ENCODE peak calls at places on chromosome 4, in seven cellular contexts. One of them, this sample, is unnamed.

GRCh38 chr4:82951196-82951595 is 50.7 kb downstream of the THAP9 start:
- DNase-seq in right atrium auricular region: no peak
- DNase-seq in heart left ventricle: no peak
- DNase-seq in CD4-positive, CD25-positive, alpha-beta regulatory T cell: no peak
- DNase-seq in neural progenitor cell: no peak
- DNase-seq in H9: no peak
- DNase-seq in A549: no peak
- DNase-seq in this sample: peak; percentile 9

GRCh38 chr4:182548156-182548555 is 305.0 kb downstream of the TENM3 start:
- DNase-seq in right atrium auricular region: no peak
- DNase-seq in heart left ventricle: no peak
- DNase-seq in CD4-positive, CD25-positive, alpha-beta regulatory T cell: no peak
- DNase-seq in neural progenitor cell: no peak
- DNase-seq in H9: no peak
- DNase-seq in A549: no peak
- DNase-seq in this sample: no peak

GRCh38 chr4:107519057-107519456 is 201.0 kb downstream of the PAPSS1 start:
- DNase-seq in right atrium auricular region: no peak
- DNase-seq in heart left ventricle: no peak
- DNase-seq in CD4-positive, CD25-positive, alpha-beta regulatory T cell: no peak
- DNase-seq in neural progenitor cell: peak; percentile 47
- DNase-seq in H9: no peak
- DNase-seq in A549: no peak
- DNase-seq in this sample: peak; percentile 8

GRCh38 chr4:186765673-186766546 is 42.3 kb upstream of the FAT1 start:
- DNase-seq in right atrium auricular region: no peak
- DNase-seq in heart left ventricle: no peak
- DNase-seq in CD4-positive, CD25-positive, alpha-beta regulatory T cell: no peak
- DNase-seq in neural progenitor cell: peak; percentile 16
- DNase-seq in H9: no peak
- DNase-seq in A549: no peak
- DNase-seq in this sample: peak; percentile 62

GRCh38 chr4:67682266-67682665 is 18.7 kb downstream of the UBA6 start:
- DNase-seq in right atrium auricular region: no peak
- DNase-seq in heart left ventricle: no peak
- DNase-seq in CD4-positive, CD25-positive, alpha-beta regulatory T cell: no peak
- DNase-seq in neural progenitor cell: no peak
- DNase-seq in H9: no peak
- DNase-seq in A549: no peak
- DNase-seq in this sample: peak; percentile 50

GRCh38 chr4:57492479-57492878 is 382.3 kb upstream of the IGFBP7 start:
- DNase-seq in right atrium auricular region: no peak
- DNase-seq in heart left ventricle: peak; percentile 45
- DNase-seq in CD4-positive, CD25-positive, alpha-beta regulatory T cell: no peak
- DNase-seq in neural progenitor cell: no peak
- DNase-seq in H9: no peak
- DNase-seq in A549: no peak
- DNase-seq in this sample: no peak

GRCh38 chr4:111630705-111631104 is 514.5 kb upstream of the FAM241A start:
- DNase-seq in right atrium auricular region: no peak
- DNase-seq in heart left ventricle: no peak
- DNase-seq in CD4-positive, CD25-positive, alpha-beta regulatory T cell: no peak
- DNase-seq in neural progenitor cell: peak; percentile 43
- DNase-seq in H9: no peak
- DNase-seq in A549: no peak
- DNase-seq in this sample: no peak

GRCh38 chr4:85725727-85726170 is 250.8 kb downstream of the ARHGAP24 start:
- DNase-seq in right atrium auricular region: peak; percentile 84
- DNase-seq in heart left ventricle: peak; percentile 79
- DNase-seq in CD4-positive, CD25-positive, alpha-beta regulatory T cell: no peak
- DNase-seq in neural progenitor cell: no peak
- DNase-seq in H9: no peak
- DNase-seq in A549: no peak
- DNase-seq in this sample: no peak

GRCh38 chr4:184450045-184450444 is 24.3 kb downstream of the IRF2 start:
- DNase-seq in right atrium auricular region: no peak
- DNase-seq in heart left ventricle: no peak
- DNase-seq in CD4-positive, CD25-positive, alpha-beta regulatory T cell: no peak
- DNase-seq in neural progenitor cell: no peak
- DNase-seq in H9: no peak
- DNase-seq in A549: no peak
- DNase-seq in this sample: peak; percentile 39

DNA sequence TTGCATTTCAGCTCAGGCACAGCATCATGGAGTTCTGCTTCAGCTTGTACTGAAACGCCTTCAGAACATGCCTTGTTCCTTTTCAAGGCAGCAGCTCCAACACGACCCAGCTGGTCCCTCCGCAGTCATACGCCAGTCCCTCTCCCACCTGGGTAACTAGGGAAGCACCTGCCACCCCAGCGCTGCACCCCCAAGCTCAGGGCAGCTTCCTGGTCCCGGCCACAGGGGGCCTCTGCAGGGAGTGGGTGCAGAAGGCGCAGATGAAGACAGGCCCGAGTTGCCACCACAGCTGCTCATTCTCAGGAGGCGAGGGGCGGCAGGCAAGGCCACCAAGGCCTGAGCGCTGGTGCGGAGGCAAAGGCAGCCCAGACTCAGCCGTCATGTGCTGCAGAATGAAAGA is 21.8 kb downstream of the WDR1 start:
- DNase-seq in right atrium auricular region: no peak
- DNase-seq in heart left ventricle: no peak
- DNase-seq in CD4-positive, CD25-positive, alpha-beta regulatory T cell: no peak
- DNase-seq in neural progenitor cell: no peak
- DNase-seq in H9: no peak
- DNase-seq in A549: no peak
- DNase-seq in this sample: no peak
- H3K4me1 ChIP-seq in right atrium auricular region: no peaks in the 10 kb centered on the region
- H3K4me1 ChIP-seq in heart left ventricle: peaks cover 92% of the 10 kb centered on the region
- H3K4me1 ChIP-seq in CD4-positive, CD25-positive, alpha-beta regulatory T cell: peaks cover 85% of the 10 kb centered on the region
- H3K4me1 ChIP-seq in neural progenitor cell: peaks cover 18% of the 10 kb centered on the region
- H3K4me1 ChIP-seq in H9: no peaks in the 10 kb centered on the region
- H3K4me1 ChIP-seq in A549: peaks cover 26% of the 10 kb centered on the region
- H3K4me1 ChIP-seq in this sample: peaks cover 72% of the 10 kb centered on the region

GRCh38 chr4:152619556-152619955 is 60.2 kb downstream of the TMEM154 start:
- DNase-seq in right atrium auricular region: no peak
- DNase-seq in heart left ventricle: no peak
- DNase-seq in CD4-positive, CD25-positive, alpha-beta regulatory T cell: no peak
- DNase-seq in neural progenitor cell: no peak
- DNase-seq in H9: no peak
- DNase-seq in A549: no peak
- DNase-seq in this sample: no peak

GRCh38 chr4:152616804-152617203 is 63.0 kb downstream of the TMEM154 start:
- DNase-seq in right atrium auricular region: no peak
- DNase-seq in heart left ventricle: no peak
- DNase-seq in CD4-positive, CD25-positive, alpha-beta regulatory T cell: no peak
- DNase-seq in neural progenitor cell: no peak
- DNase-seq in H9: no peak
- DNase-seq in A549: no peak
- DNase-seq in this sample: no peak

GRCh38 chr4:152620915-152621314 is 58.9 kb downstream of the TMEM154 start:
- DNase-seq in right atrium auricular region: no peak
- DNase-seq in heart left ventricle: no peak
- DNase-seq in CD4-positive, CD25-positive, alpha-beta regulatory T cell: no peak
- DNase-seq in neural progenitor cell: no peak
- DNase-seq in H9: no peak
- DNase-seq in A549: no peak
- DNase-seq in this sample: peak; percentile 27

GRCh38 chr4:152618971-152619370 is 60.8 kb downstream of the TMEM154 start:
- DNase-seq in right atrium auricular region: no peak
- DNase-seq in heart left ventricle: no peak
- DNase-seq in CD4-positive, CD25-positive, alpha-beta regulatory T cell: no peak
- DNase-seq in neural progenitor cell: no peak
- DNase-seq in H9: no peak
- DNase-seq in A549: no peak
- DNase-seq in this sample: peak; percentile 83

GRCh38 chr4:152620218-152620617 is 59.6 kb downstream of the TMEM154 start:
- DNase-seq in right atrium auricular region: no peak
- DNase-seq in heart left ventricle: no peak
- DNase-seq in CD4-positive, CD25-positive, alpha-beta regulatory T cell: no peak
- DNase-seq in neural progenitor cell: no peak
- DNase-seq in H9: no peak
- DNase-seq in A549: no peak
- DNase-seq in this sample: no peak
- H3K4me1 ChIP-seq in right atrium auricular region: no peaks in the 10 kb centered on the region
- H3K4me1 ChIP-seq in heart left ventricle: no peaks in the 10 kb centered on the region
- H3K4me1 ChIP-seq in CD4-positive, CD25-positive, alpha-beta regulatory T cell: no peaks in the 10 kb centered on the region
- H3K4me1 ChIP-seq in neural progenitor cell: no peaks in the 10 kb centered on the region
- H3K4me1 ChIP-seq in H9: no peaks in the 10 kb centered on the region
- H3K4me1 ChIP-seq in A549: no peaks in the 10 kb centered on the region
- H3K4me1 ChIP-seq in this sample: peaks cover 11% of the 10 kb centered on the region

GRCh38 chr4:145935253-145936141 is 3.1 kb downstream of the ZNF827 start:
- DNase-seq in right atrium auricular region: no peak
- DNase-seq in heart left ventricle: peak; percentile 68
- DNase-seq in CD4-positive, CD25-positive, alpha-beta regulatory T cell: no peak
- DNase-seq in neural progenitor cell: peak; percentile 38
- DNase-seq in H9: peak; percentile 62
- DNase-seq in A549: no peak
- DNase-seq in this sample: no peak
- H3K4me1 ChIP-seq in right atrium auricular region: no peaks in the 10 kb centered on the region
- H3K4me1 ChIP-seq in heart left ventricle: peaks cover 40% of the 10 kb centered on the region
- H3K4me1 ChIP-seq in CD4-positive, CD25-positive, alpha-beta regulatory T cell: peaks cover 25% of the 10 kb centered on the region
- H3K4me1 ChIP-seq in neural progenitor cell: peaks cover 8% of the 10 kb centered on the region
- H3K4me1 ChIP-seq in H9: peaks cover 9% of the 10 kb centered on the region
- H3K4me1 ChIP-seq in A549: peaks cover 27% of the 10 kb centered on the region
- H3K4me1 ChIP-seq in this sample: peaks cover 20% of the 10 kb centered on the region

GRCh38 chr4:159269956-159270355 is 167.1 kb downstream of the RAPGEF2 start:
- DNase-seq in right atrium auricular region: no peak
- DNase-seq in heart left ventricle: no peak
- DNase-seq in CD4-positive, CD25-positive, alpha-beta regulatory T cell: no peak
- DNase-seq in neural progenitor cell: no peak
- DNase-seq in H9: no peak
- DNase-seq in A549: no peak
- DNase-seq in this sample: no peak
- H3K4me1 ChIP-seq in right atrium auricular region: no peaks in the 10 kb centered on the region
- H3K4me1 ChIP-seq in heart left ventricle: peaks cover 95% of the 10 kb centered on the region
- H3K4me1 ChIP-seq in CD4-positive, CD25-positive, alpha-beta regulatory T cell: no peaks in the 10 kb centered on the region
- H3K4me1 ChIP-seq in neural progenitor cell: peaks cover 21% of the 10 kb centered on the region
- H3K4me1 ChIP-seq in H9: peaks cover 5% of the 10 kb centered on the region
- H3K4me1 ChIP-seq in A549: peaks cover 29% of the 10 kb centered on the region
- H3K4me1 ChIP-seq in this sample: peaks cover 23% of the 10 kb centered on the region

DNA sequence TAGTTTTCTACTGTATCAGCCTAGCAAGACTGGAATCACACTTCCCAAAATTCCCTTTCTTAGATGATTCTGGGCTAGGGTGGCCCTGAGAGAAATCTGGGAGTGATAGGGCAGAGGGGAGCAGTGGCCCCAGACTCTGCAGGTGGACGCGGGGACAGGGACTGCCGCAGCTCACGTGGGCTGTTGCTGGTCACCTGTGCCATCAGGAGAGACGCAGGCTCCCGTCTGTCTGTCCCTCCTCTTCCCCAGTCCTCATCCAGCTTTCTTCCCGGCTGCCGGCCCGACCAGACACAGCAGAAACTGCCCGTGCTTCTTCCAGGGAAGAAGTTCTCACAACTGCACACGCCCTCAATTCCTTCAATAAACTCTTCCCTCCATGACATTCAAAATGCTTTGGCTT is 86.4 kb downstream of the AFAP1 start:
- DNase-seq in right atrium auricular region: no peak
- DNase-seq in heart left ventricle: no peak
- DNase-seq in CD4-positive, CD25-positive, alpha-beta regulatory T cell: no peak
- DNase-seq in neural progenitor cell: no peak
- DNase-seq in H9: no peak
- DNase-seq in A549: no peak
- DNase-seq in this sample: no peak
- H3K4me1 ChIP-seq in right atrium auricular region: no peaks in the 10 kb centered on the region
- H3K4me1 ChIP-seq in heart left ventricle: peaks cover 15% of the 10 kb centered on the region
- H3K4me1 ChIP-seq in CD4-positive, CD25-positive, alpha-beta regulatory T cell: peaks cover 33% of the 10 kb centered on the region
- H3K4me1 ChIP-seq in neural progenitor cell: no peaks in the 10 kb centered on the region
- H3K4me1 ChIP-seq in H9: no peaks in the 10 kb centered on the region
- H3K4me1 ChIP-seq in A549: peaks cover 47% of the 10 kb centered on the region
- H3K4me1 ChIP-seq in this sample: peaks cover 37% of the 10 kb centered on the region